ENCODE peak calls at places on chromosomes 5 and 9, in seven cellular contexts. G is GM04504; C is ureter; M is stimulated activated naive CD8-positive, alpha-beta T cell treated with anti-CD3 and anti-CD28 coated beads, Interleukin-15, amount 100 ng/mL, for 72 hours; H is SHP77 treated with DMSO at 0.1 percent for 48 hours; A is NCI-H2107; Y is EL. Z is an unnamed sample.

GRCh38 chr9:128286435-128286834 is 10.4 kb downstream of the SWI5 start:
- DNase-seq in G (no peak), C (no peak), M (no peak), H (no peak), A (no peak), Y (no peak), Z (no peak)

GRCh38 chr5:136200761-136201160 is 7.8 kb upstream of the SMIM32 start:
- DNase-seq in G (no peak), C (no peak), M (no peak), H (no peak), A (no peak), Y (no peak), Z (no peak)

GRCh38 chr9:137331929-137332328 is 29.9 kb upstream of the NRARP start:
- DNase-seq in G (no peak), C (no peak), M (no peak), H (no peak), A (no peak), Y (no peak), Z (no peak)

GRCh38 chr9:13444272-13444608 is 164.7 kb upstream of the MPDZ start:
- DNase-seq in G (no peak), C (no peak), M (no peak), H (no peak), A (no peak), Y (no peak), Z (no peak)

GRCh38 chr9:4985376-4986266 is 549 bp downstream of the JAK2 start:
- DNase-seq in G (no peak), C (peak), M (peak), H (no peak), A (no peak), Y (peak), Z (no peak)

GRCh38 chr5:171542504-171543150 is 123.2 kb downstream of the FGF18 start:
- DNase-seq in G (no peak), C (no peak), M (no peak), H (no peak), A (no peak), Y (no peak), Z (no peak)

GRCh38 chr5:150507283-150508020 is 479 bp upstream of the NDST1 start:
- DNase-seq in G (no peak), C (no peak), M (no peak), H (no peak), A (no peak), Y (no peak), Z (no peak)

GRCh38 chr5:28066856-28067255 is 1028.5 kb upstream of the CDH9 start:
- DNase-seq in G (no peak), C (no peak), M (no peak), H (no peak), A (no peak), Y (no peak), Z (no peak)

GRCh38 chr9:137462396-137463193 is 3.5 kb upstream of the NSMF start:
- DNase-seq in G (no peak), C (no peak), M (no peak), H (no peak), A (no peak), Y (no peak), Z (no peak)

GRCh38 chr5:145072880-145073279 is 762.3 kb downstream of the PRELID2 start:
- DNase-seq in G (no peak), C (no peak), M (no peak), H (no peak), A (peak), Y (no peak), Z (no peak)

GRCh38 chr5:177132504-177133118 is 962 bp upstream of the NSD1 start:
- DNase-seq in G (no peak), C (no peak), M (no peak), H (no peak), A (no peak), Y (peak), Z (no peak)

GRCh38 chr5:149268928-149269557 is 2.6 kb upstream of the AFAP1L1 start:
- DNase-seq in G (no peak), C (no peak), M (no peak), H (no peak), A (no peak), Y (peak), Z (no peak)

GRCh38 chr5:127254729-127255284 is 35.8 kb upstream of the MEGF10 start:
- DNase-seq in G (no peak), C (no peak), M (no peak), H (no peak), A (no peak), Y (peak), Z (no peak)

GRCh38 chr5:143002459-143003327 is 232.5 kb downstream of the ARHGAP26 start:
- DNase-seq in G (peak), C (no peak), M (peak), H (no peak), A (no peak), Y (peak), Z (no peak)

GRCh38 chr5:36073595-36074216 is 7.0 kb upstream of the UGT3A2 start:
- DNase-seq in G (no peak), C (no peak), M (no peak), H (peak), A (peak), Y (peak), Z (no peak)

GRCh38 chr9:100474082-100474949 is 1.4 kb downstream of the TMEFF1 start:
- DNase-seq in G (no peak), C (no peak), M (no peak), H (no peak), A (no peak), Y (peak), Z (no peak)

GRCh38 chr5:163310992-163311391 is 126.4 kb upstream of the CCNG1 start:
- DNase-seq in G (no peak), C (no peak), M (no peak), H (no peak), A (no peak), Y (no peak), Z (no peak)